ENCODE peak calls at places on chromosomes 2 and 18, in eight cellular contexts. U is pancreas, P is tibial nerve, J is HCT116, G is astrocyte, O is GM13977, V is endothelial cell, A is AG04450. I is an unnamed sample.

GRCh38 chr2:162069200-162069910 is 4.7 kb downstream of the DPP4 start:
- DNase-seq in P (no peak), J (no peak), G (no peak), A (no peak), V (no peak), O (no peak), U (no peak), I (no peak)

GRCh38 chr2:69221960-69222751 is 164.9 kb downstream of the GFPT1 start:
- DNase-seq in G (peak), A (no peak), P (no peak), V (no peak), O (no peak), J (no peak), U (no peak), I (no peak)

GRCh38 chr18:7032537-7032936 is 85.1 kb downstream of the LAMA1 start:
- DNase-seq in U (no peak), A (no peak), J (no peak), O (no peak), V (no peak), P (no peak), G (no peak), I (no peak)

GRCh38 chr2:31675485-31675901 is 94.8 kb upstream of the SRD5A2 start:
- DNase-seq in G (no peak), J (peak), A (no peak), U (no peak), P (no peak), O (no peak), V (peak), I (peak)

GRCh38 chr2:18959952-18960717 is 370.8 kb upstream of the NT5C1B start:
- DNase-seq in G (no peak), P (no peak), V (no peak), A (no peak), O (no peak), U (no peak), J (no peak), I (no peak)

GRCh38 chr2:189222440-189222839 is 42.9 kb upstream of the COL5A2 start:
- DNase-seq in P (no peak), G (peak), U (peak), A (no peak), J (no peak), V (no peak), O (no peak), I (no peak)

GRCh38 chr2:42775812-42776211 is 11.9 kb upstream of the OXER1 start:
- DNase-seq in G (no peak), U (no peak), P (no peak), J (no peak), V (no peak), O (no peak), A (no peak), I (no peak)

GRCh38 chr2:20592106-20593071 is 58.5 kb downstream of the HS1BP3 start:
- DNase-seq in V (no peak), P (peak), A (no peak), J (no peak), U (peak), G (no peak), O (no peak), I (no peak)

GRCh38 chr2:176911-177310 is 86.9 kb downstream of the SH3YL1 start:
- DNase-seq in G (no peak), A (no peak), U (no peak), V (no peak), O (no peak), J (no peak), P (no peak), I (no peak)

GRCh38 chr2:10452334-10452733 is 4.2 kb upstream of the ODC1 start:
- DNase-seq in O (no peak), A (peak), P (no peak), G (peak), U (no peak), V (no peak), J (no peak), I (no peak)

GRCh38 chr2:8626572-8626971 is 55.3 kb upstream of the ID2 start:
- DNase-seq in A (no peak), J (no peak), G (no peak), P (no peak), U (no peak), O (no peak), V (no peak), I (no peak)

GRCh38 chr2:8551622-8552074 is 130.2 kb upstream of the ID2 start:
- DNase-seq in U (peak), V (no peak), J (no peak), A (no peak), O (peak), G (no peak), P (no peak), I (no peak)

DNA sequence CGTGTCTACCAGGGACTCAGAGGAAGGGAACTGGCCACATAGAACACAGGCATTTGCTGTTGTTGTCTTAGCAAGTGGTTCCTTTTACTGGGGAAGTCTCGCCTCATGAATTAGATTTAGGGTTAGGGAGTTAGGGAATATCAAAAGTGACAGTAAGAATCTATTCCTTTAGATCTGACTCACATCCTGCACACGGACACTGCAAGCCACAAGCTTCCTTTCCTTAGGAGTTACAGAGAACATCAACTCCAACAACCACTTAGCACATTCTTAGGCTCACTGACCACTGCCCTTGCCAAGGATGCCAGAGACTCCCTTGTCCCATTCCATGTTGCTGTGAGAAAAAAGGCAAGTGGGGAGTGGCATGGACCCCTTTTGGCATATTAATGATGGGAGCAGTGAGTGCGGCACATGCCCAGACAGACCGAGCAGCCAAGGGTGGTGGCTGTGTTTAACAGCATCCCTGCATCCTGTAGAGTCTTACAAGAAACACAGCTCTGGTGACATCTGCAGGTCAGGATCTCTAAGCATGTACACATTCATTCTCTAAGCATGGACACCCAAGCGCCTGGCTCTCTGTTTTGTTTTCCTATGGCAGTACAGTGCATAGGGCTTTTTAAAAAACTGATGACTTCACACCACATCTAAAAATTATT is 745.6 kb upstream of the RAB6C start:
- DNase-seq in A (no peak), U (no peak), G (no peak), O (peak), J (no peak), V (peak), P (no peak), I (no peak)
- TF ChIP-seq CTCF in A (no peak), U (no peak), G (no peak), O (peak), J (no peak), V (no peak), P (no peak), I (peak)

GRCh38 chr18:3972291-3972985 is 482.7 kb downstream of the DLGAP1 start:
- DNase-seq in J (no peak), G (peak), U (no peak), P (no peak), O (no peak), A (no peak), V (no peak), I (no peak)
- TF ChIP-seq CTCF in J (no peak), G (no peak), U (no peak), P (no peak), O (no peak), A (no peak), V (no peak), I (no peak)

GRCh38 chr2:181570059-181570458 is 86.8 kb downstream of the CERKL start:
- DNase-seq in J (no peak), P (no peak), U (no peak), O (no peak), A (no peak), G (no peak), V (no peak), I (no peak)

GRCh38 chr2:181573140-181573736 is 83.7 kb downstream of the CERKL start:
- DNase-seq in P (no peak), O (no peak), U (no peak), A (no peak), V (peak), J (peak), G (peak), I (no peak)

GRCh38 chr2:181574321-181574720 is 82.6 kb downstream of the CERKL start:
- DNase-seq in J (no peak), V (no peak), U (no peak), G (no peak), A (no peak), O (no peak), P (no peak), I (peak)

GRCh38 chr2:181575024-181575649 is 81.8 kb downstream of the CERKL start:
- DNase-seq in A (no peak), G (no peak), J (no peak), U (no peak), O (no peak), V (no peak), P (no peak), I (no peak)

DNA sequence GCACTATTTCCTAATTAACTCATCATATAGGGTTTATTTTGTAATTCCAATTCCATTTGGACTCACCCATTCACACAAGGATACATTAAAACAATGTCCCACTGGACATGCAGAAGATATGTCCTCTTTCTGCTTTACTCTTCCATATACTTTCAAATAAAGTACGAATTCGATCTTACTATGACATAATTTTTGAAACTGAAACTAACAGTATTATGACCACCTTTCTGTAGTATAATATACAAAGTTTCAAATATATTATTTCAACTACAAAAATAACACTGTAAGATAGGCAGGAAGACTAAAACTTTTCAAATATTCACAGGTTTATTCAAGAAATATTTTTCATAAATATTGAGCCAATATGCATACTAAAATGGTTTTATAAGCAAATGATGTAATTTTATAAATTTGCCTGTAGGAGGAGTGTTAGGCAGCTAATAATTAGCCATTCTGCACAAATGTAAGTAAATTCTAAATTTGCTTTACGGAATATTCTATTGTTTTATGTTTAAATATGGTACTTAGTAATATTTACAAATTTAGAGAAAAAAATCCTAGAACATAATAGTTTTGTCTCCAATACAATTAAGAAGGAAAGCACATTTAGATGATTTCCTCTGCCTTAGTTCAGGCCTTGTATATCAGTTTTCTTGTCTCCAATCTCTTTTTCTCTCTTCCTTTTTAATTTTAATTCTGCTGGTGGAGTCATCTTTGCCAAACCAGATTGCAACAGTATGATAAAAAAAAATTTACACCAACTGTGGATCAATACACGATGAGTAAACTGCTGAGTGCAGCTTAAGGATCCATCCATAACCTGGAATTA is 85.9 kb downstream of the CERKL start:
- DNase-seq in V (no peak), G (no peak), P (no peak), J (no peak), A (no peak), O (no peak), U (no peak), I (no peak)
- TF ChIP-seq CTCF in V (peak), G (peak), P (peak), J (peak), A (peak), O (peak), U (peak), I (peak)

DNA sequence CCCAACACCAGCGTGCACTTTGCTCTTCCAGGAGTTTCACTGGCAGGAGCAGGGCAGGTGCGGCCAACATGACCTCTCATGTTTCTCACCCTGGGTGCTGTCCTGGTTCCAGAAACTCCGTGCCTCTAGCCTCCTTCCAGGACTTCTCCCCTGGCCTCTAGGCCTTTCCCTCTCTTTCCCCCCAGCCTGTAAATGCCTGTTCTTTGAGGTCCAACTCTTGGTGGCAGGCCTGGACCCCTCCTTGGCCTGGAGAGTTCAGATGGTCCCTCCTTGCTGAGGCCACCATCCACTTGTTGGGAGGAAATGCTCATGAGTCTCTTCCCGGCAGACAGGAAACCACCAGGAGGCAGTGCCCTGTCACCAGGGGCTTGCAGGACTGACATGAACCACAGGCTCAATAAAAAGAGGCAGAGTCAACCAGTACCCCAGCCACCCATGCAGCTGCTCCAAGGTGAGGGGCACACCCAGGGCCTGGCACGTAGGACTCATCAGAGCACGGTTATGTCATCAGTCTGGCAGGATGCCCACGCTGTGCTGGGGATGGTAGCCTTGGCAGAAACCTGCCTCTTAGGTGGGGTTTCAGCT is 1.5 kb downstream of the MALL start:
- DNase-seq in V (no peak), J (peak), P (no peak), O (no peak), U (no peak), G (no peak), A (no peak), I (no peak)
- TF ChIP-seq CTCF in V (no peak), J (peak), P (no peak), O (no peak), U (no peak), G (peak), A (no peak), I (no peak)

GRCh38 chr18:35585608-35586007 is 4.1 kb downstream of the GALNT1 start:
- DNase-seq in V (no peak), J (no peak), P (no peak), O (no peak), A (no peak), G (no peak), U (no peak), I (no peak)

GRCh38 chr18:35588122-35588521 is 6.6 kb downstream of the GALNT1 start:
- DNase-seq in J (no peak), A (no peak), O (no peak), G (no peak), U (no peak), V (no peak), P (no peak), I (no peak)

GRCh38 chr18:35592298-35592697 is 10.8 kb downstream of the GALNT1 start:
- DNase-seq in A (no peak), U (no peak), V (no peak), G (no peak), P (no peak), O (peak), J (no peak), I (no peak)

GRCh38 chr18:35590935-35591334 is 9.4 kb downstream of the GALNT1 start:
- DNase-seq in V (no peak), O (no peak), U (no peak), J (no peak), A (peak), G (no peak), P (no peak), I (no peak)

GRCh38 chr18:35588995-35589394 is 7.5 kb downstream of the GALNT1 start:
- DNase-seq in V (peak), J (no peak), A (no peak), P (no peak), U (no peak), O (no peak), G (no peak), I (no peak)
- TF ChIP-seq CTCF in V (no peak), J (no peak), A (no peak), P (no peak), U (no peak), O (peak), G (no peak), I (no peak)